ENCODE peak calls at places on chromosomes 7 and 10, in ten cellular contexts. One of them, this sample, is unnamed.

GRCh38 chr7:17523813-17524741 is 225.6 kb downstream of the AHR start:
- DNase-seq in psoas muscle: peak; percentile 9
- DNase-seq in astrocyte of the cerebellum: peak; percentile 63
- DNase-seq in fibroblast of lung: peak; percentile 91
- DNase-seq in Peyer's patch: no peak
- DNase-seq in K562: no peak
- DNase-seq in IMR-90: peak; percentile 63
- DNase-seq in lower leg skin: peak; percentile 53
- DNase-seq in neural progenitor cell: no peak
- DNase-seq in lung: peak; percentile 67
- DNase-seq in this sample: no peak

GRCh38 chr7:16708980-16709379 is 44.6 kb upstream of the TSPAN13 start:
- DNase-seq in astrocyte of the cerebellum: peak; percentile 94
- DNase-seq in lung: no peak
- DNase-seq in Peyer's patch: no peak
- DNase-seq in IMR-90: peak; percentile 98
- DNase-seq in psoas muscle: peak; percentile 17
- DNase-seq in fibroblast of lung: peak; percentile 99
- DNase-seq in K562: no peak
- DNase-seq in lower leg skin: no peak
- DNase-seq in neural progenitor cell: no peak
- DNase-seq in this sample: peak; percentile 90

GRCh38 chr7:24701899-24702235 is 55.4 kb downstream of the GSDME start:
- DNase-seq in neural progenitor cell: no peak
- DNase-seq in lung: no peak
- DNase-seq in fibroblast of lung: no peak
- DNase-seq in psoas muscle: no peak
- DNase-seq in IMR-90: no peak
- DNase-seq in astrocyte of the cerebellum: no peak
- DNase-seq in K562: no peak
- DNase-seq in Peyer's patch: no peak
- DNase-seq in lower leg skin: no peak
- DNase-seq in this sample: no peak

GRCh38 chr10:93420091-93420490 is 62.0 kb downstream of the MYOF start:
- DNase-seq in K562: no peak
- DNase-seq in neural progenitor cell: peak; percentile 87
- DNase-seq in lower leg skin: no peak
- DNase-seq in astrocyte of the cerebellum: no peak
- DNase-seq in IMR-90: peak; percentile 35
- DNase-seq in Peyer's patch: no peak
- DNase-seq in psoas muscle: no peak
- DNase-seq in lung: no peak
- DNase-seq in fibroblast of lung: peak; percentile 41
- DNase-seq in this sample: no peak

GRCh38 chr7:41313171-41313570 is 389.7 kb downstream of the INHBA start:
- DNase-seq in astrocyte of the cerebellum: no peak
- DNase-seq in IMR-90: peak; percentile 45
- DNase-seq in fibroblast of lung: no peak
- DNase-seq in K562: no peak
- DNase-seq in lower leg skin: no peak
- DNase-seq in Peyer's patch: no peak
- DNase-seq in neural progenitor cell: no peak
- DNase-seq in psoas muscle: no peak
- DNase-seq in lung: no peak
- DNase-seq in this sample: no peak

GRCh38 chr10:121080324-121080807 is 229.2 kb downstream of the WDR11 start:
- DNase-seq in K562: no peak
- DNase-seq in Peyer's patch: no peak
- DNase-seq in fibroblast of lung: no peak
- DNase-seq in lower leg skin: no peak
- DNase-seq in psoas muscle: no peak
- DNase-seq in IMR-90: no peak
- DNase-seq in neural progenitor cell: no peak
- DNase-seq in lung: no peak
- DNase-seq in astrocyte of the cerebellum: no peak
- DNase-seq in this sample: no peak

GRCh38 chr10:49274886-49275285 is 24.1 kb upstream of the C10orf71 start:
- DNase-seq in fibroblast of lung: no peak
- DNase-seq in lung: no peak
- DNase-seq in lower leg skin: no peak
- DNase-seq in psoas muscle: no peak
- DNase-seq in IMR-90: no peak
- DNase-seq in neural progenitor cell: no peak
- DNase-seq in Peyer's patch: no peak
- DNase-seq in K562: no peak
- DNase-seq in astrocyte of the cerebellum: no peak
- DNase-seq in this sample: no peak

GRCh38 chr7:133056370-133057238 is 25.3 kb downstream of the CHCHD3 start:
- DNase-seq in psoas muscle: no peak
- DNase-seq in neural progenitor cell: no peak
- DNase-seq in fibroblast of lung: no peak
- DNase-seq in lung: no peak
- DNase-seq in IMR-90: no peak
- DNase-seq in Peyer's patch: no peak
- DNase-seq in lower leg skin: no peak
- DNase-seq in astrocyte of the cerebellum: no peak
- DNase-seq in K562: no peak
- DNase-seq in this sample: no peak

DNA sequence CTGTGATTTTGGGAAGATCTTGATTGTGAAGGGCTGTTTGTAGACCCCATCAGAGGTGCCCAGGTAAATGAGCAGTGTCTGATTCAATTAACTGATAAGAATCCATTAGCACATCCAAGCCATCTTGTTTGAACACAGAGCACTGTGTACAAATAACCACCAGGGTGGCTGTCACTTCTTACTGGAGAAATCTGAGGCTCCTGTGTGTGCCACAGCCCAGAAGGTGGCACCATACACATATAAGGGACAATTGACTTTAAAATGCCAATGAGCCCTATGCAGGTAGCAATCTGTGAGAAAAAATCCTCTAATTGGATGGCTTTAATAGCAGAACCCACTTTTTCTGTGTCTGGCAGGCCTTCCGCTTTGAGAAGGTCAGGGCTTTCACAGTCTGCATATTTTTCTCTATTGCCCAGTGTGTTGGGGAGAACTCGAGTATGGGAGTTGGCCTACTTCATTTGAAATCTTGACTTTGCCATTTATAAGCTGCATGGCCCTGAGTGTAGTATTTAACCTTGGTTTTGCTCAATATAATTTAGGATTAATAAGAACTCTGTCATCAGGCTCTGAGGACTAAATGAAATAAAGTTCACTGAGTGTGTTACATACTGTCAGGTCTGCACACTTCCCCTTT is 517.4 kb downstream of the CCSER2 start:
- DNase-seq in neural progenitor cell: peak; percentile 58
- DNase-seq in lung: no peak
- DNase-seq in Peyer's patch: no peak
- DNase-seq in lower leg skin: no peak
- DNase-seq in fibroblast of lung: no peak
- DNase-seq in astrocyte of the cerebellum: no peak
- DNase-seq in IMR-90: no peak
- DNase-seq in psoas muscle: no peak
- DNase-seq in K562: no peak
- DNase-seq in this sample: no peak
- TF ChIP-seq CTCF in neural progenitor cell: peak; percentile 61
- TF ChIP-seq CTCF in lung: no peak
- TF ChIP-seq CTCF in Peyer's patch: no peak
- TF ChIP-seq CTCF in lower leg skin: no peak
- TF ChIP-seq CTCF in fibroblast of lung: no peak
- TF ChIP-seq CTCF in astrocyte of the cerebellum: no peak
- TF ChIP-seq CTCF in IMR-90: no peak
- TF ChIP-seq CTCF in psoas muscle: no peak
- TF ChIP-seq CTCF in K562: no peak
- TF ChIP-seq CTCF in this sample: peak; percentile 26

DNA sequence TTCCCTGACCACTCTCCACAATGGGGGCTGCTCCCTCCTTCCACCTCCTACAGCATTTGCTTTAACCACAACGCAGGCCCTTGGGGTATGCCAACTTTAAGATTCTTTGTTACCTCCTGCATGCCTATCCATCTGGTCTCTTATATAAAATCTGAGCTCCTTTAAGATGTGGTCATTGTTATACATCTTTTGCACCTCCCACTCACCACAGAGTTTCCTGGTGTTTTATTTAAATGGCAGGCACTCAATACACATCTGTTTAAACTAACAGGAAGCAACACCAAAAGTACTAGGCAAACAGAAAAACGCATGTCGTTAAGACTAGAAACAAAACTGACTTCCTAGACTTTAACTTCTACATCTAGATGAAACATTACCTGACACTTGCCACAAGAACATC is 36.3 kb downstream of the SLC25A13 start:
- DNase-seq in psoas muscle: no peak
- DNase-seq in neural progenitor cell: no peak
- DNase-seq in lower leg skin: no peak
- DNase-seq in IMR-90: peak; percentile 37
- DNase-seq in K562: no peak
- DNase-seq in Peyer's patch: no peak
- DNase-seq in lung: no peak
- DNase-seq in fibroblast of lung: peak; percentile 6
- DNase-seq in astrocyte of the cerebellum: no peak
- DNase-seq in this sample: no peak
- H3K4me3 ChIP-seq in psoas muscle: no peak overlapping the region
- H3K4me3 ChIP-seq in neural progenitor cell: no peak overlapping the region
- H3K4me3 ChIP-seq in lower leg skin: no peak overlapping the region
- H3K4me3 ChIP-seq in IMR-90: no peak overlapping the region
- H3K4me3 ChIP-seq in K562: no peak overlapping the region
- H3K4me3 ChIP-seq in Peyer's patch: no peak overlapping the region
- H3K4me3 ChIP-seq in lung: no peak overlapping the region
- H3K4me3 ChIP-seq in fibroblast of lung: no peak overlapping the region
- H3K4me3 ChIP-seq in astrocyte of the cerebellum: no peak overlapping the region
- H3K4me3 ChIP-seq in this sample: no peak overlapping the region

DNA sequence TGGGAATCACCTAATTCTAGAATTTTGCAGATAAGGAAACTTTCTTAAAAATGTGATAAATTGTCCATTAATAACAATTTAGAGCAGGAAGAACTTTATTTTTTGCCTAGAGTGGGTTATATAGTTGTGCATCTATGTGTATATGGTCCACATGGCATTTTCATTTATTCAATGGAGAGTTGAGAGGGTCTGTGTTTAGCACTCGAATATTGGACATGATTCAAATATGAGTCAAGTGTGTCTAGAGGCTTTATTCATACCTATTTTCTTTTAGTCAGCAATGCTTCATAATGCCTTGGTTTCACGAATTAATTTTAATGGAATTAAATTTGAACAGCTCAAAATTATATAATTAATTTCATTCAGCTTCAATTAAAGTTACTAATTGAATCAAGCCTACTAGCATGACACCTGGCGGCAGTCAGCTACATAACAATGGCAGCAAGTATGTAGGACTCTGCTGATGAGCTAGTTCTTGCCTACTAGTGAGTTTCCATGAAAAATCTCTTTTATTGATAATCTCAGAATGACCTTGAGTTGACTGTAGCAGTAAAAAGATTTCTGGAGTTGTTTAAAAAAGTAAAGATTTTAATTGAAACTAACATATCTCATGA is 17.7 kb downstream of the MDFIC start:
- DNase-seq in astrocyte of the cerebellum: no peak
- DNase-seq in fibroblast of lung: peak; percentile 56
- DNase-seq in Peyer's patch: no peak
- DNase-seq in neural progenitor cell: no peak
- DNase-seq in IMR-90: no peak
- DNase-seq in psoas muscle: no peak
- DNase-seq in lower leg skin: no peak
- DNase-seq in K562: no peak
- DNase-seq in lung: no peak
- DNase-seq in this sample: no peak
- TF ChIP-seq CTCF in astrocyte of the cerebellum: no peak
- TF ChIP-seq CTCF in fibroblast of lung: no peak
- TF ChIP-seq CTCF in Peyer's patch: no peak
- TF ChIP-seq CTCF in neural progenitor cell: peak; percentile 37
- TF ChIP-seq CTCF in IMR-90: no peak
- TF ChIP-seq CTCF in psoas muscle: peak; percentile 39
- TF ChIP-seq CTCF in lower leg skin: no peak
- TF ChIP-seq CTCF in K562: no peak
- TF ChIP-seq CTCF in lung: no peak
- TF ChIP-seq CTCF in this sample: no peak

GRCh38 chr10:95225136-95225535 is 31.1 kb downstream of the ACSM6 start:
- DNase-seq in lung: no peak
- DNase-seq in neural progenitor cell: no peak
- DNase-seq in K562: no peak
- DNase-seq in psoas muscle: no peak
- DNase-seq in fibroblast of lung: no peak
- DNase-seq in Peyer's patch: no peak
- DNase-seq in IMR-90: no peak
- DNase-seq in lower leg skin: no peak
- DNase-seq in astrocyte of the cerebellum: no peak
- DNase-seq in this sample: no peak

GRCh38 chr10:95234951-95235350 is 40.9 kb downstream of the ACSM6 start:
- DNase-seq in lower leg skin: no peak
- DNase-seq in astrocyte of the cerebellum: no peak
- DNase-seq in IMR-90: no peak
- DNase-seq in Peyer's patch: no peak
- DNase-seq in psoas muscle: no peak
- DNase-seq in neural progenitor cell: no peak
- DNase-seq in lung: no peak
- DNase-seq in fibroblast of lung: no peak
- DNase-seq in K562: no peak
- DNase-seq in this sample: no peak

GRCh38 chr10:95233377-95234034 is 39.5 kb downstream of the ACSM6 start:
- DNase-seq in K562: no peak
- DNase-seq in psoas muscle: no peak
- DNase-seq in lower leg skin: no peak
- DNase-seq in lung: no peak
- DNase-seq in IMR-90: peak; percentile 28
- DNase-seq in Peyer's patch: no peak
- DNase-seq in fibroblast of lung: no peak
- DNase-seq in neural progenitor cell: no peak
- DNase-seq in astrocyte of the cerebellum: no peak
- DNase-seq in this sample: no peak

GRCh38 chr10:95235676-95236067 is 41.6 kb downstream of the ACSM6 start:
- DNase-seq in fibroblast of lung: no peak
- DNase-seq in lung: no peak
- DNase-seq in lower leg skin: no peak
- DNase-seq in psoas muscle: no peak
- DNase-seq in IMR-90: no peak
- DNase-seq in Peyer's patch: no peak
- DNase-seq in K562: no peak
- DNase-seq in astrocyte of the cerebellum: no peak
- DNase-seq in neural progenitor cell: no peak
- DNase-seq in this sample: no peak

DNA sequence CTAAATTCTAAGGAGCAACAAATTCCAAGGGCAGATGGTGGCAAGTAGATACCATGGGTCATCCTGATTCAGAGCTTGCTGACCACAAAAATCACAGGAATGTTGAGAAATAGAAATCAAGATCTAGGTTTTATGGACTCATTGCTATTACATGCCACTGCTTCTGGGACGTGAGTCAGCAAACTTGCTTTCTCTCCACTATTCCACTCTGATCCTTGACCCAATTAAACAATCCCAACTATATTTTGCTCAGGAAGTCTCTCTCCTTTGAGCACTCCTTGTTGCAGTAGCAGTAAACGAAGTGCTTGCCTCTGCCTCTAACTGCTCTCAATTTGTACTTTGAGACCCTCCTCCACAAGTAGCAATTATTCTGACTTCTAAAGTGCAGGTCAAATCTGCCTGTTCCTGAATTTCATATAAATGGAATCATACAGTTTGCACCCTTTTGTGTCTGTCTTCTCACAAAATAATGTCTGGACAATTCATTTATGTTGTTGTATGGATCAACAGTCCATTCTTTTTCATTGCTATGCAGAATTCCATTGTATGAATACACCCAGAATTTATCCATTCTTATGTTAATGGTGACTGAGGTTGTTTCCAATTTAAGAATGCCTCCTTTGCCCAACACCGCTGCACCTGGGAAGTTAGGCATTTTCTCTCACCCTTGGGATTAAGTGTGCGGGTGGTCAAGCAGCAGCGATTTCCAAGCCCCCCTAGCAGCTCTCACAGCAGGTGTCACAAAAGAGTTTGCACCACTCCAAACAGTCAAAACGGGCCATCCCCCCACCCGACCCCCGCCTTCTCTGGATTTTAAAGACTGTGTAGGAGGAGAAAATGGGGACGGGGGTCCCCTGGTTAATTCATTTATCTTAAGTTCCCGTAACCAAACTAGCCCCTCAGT is 35.9 kb downstream of the ACSM6 start:
- DNase-seq in psoas muscle: no peak
- DNase-seq in fibroblast of lung: peak; percentile 99
- DNase-seq in K562: no peak
- DNase-seq in neural progenitor cell: peak; percentile 64
- DNase-seq in lower leg skin: no peak
- DNase-seq in lung: no peak
- DNase-seq in IMR-90: peak; percentile 98
- DNase-seq in astrocyte of the cerebellum: peak; percentile 88
- DNase-seq in Peyer's patch: no peak
- DNase-seq in this sample: peak; percentile 97
- H3K4me3 ChIP-seq in psoas muscle: no peak overlapping the region
- H3K4me3 ChIP-seq in fibroblast of lung: no peak overlapping the region
- H3K4me3 ChIP-seq in K562: no peak overlapping the region
- H3K4me3 ChIP-seq in neural progenitor cell: peak overlapping the region; percentile 40
- H3K4me3 ChIP-seq in lower leg skin: no peak overlapping the region
- H3K4me3 ChIP-seq in lung: no peak overlapping the region
- H3K4me3 ChIP-seq in IMR-90: no peak overlapping the region
- H3K4me3 ChIP-seq in astrocyte of the cerebellum: no peak overlapping the region
- H3K4me3 ChIP-seq in Peyer's patch: peak overlapping the region; percentile 35
- H3K4me3 ChIP-seq in this sample: peak overlapping the region; percentile 49